ENCODE peak calls at places on chromosomes 2 and 18, in four cellular contexts. D is iris pigment epithelial cell, X is NCI-H1048, P is fibroblast of the conjunctiva. U is an unnamed sample.

GRCh38 chr18:74895686-74896085 is 298.0 kb downstream of the ZNF407 start:
- DNase-seq in X (no peak), D (peak), P (no peak), U (no peak)

GRCh38 chr18:79871026-79871390 is 73.3 kb downstream of the KCNG2 start:
- DNase-seq in D (no peak), P (no peak), X (no peak), U (no peak)

GRCh38 chr18:5238371-5238758 is 41.3 kb upstream of the AKAIN1 start:
- DNase-seq in D (peak), P (no peak), X (no peak), U (no peak)

GRCh38 chr2:9001229-9001628 is 2.3 kb downstream of the MBOAT2 start:
- DNase-seq in D (peak), X (no peak), P (no peak), U (no peak)

GRCh38 chr2:62196278-62196901 is 475 bp downstream of the B3GNT2 start:
- DNase-seq in D (no peak), X (no peak), P (no peak), U (no peak)

GRCh38 chr2:9895669-9896068 is 52.4 kb downstream of the TAF1B start:
- DNase-seq in D (no peak), X (no peak), P (no peak), U (no peak)

GRCh38 chr2:205148756-205149155 is 533.5 kb upstream of the NRP2 start:
- DNase-seq in P (peak), D (no peak), X (no peak), U (no peak)

GRCh38 chr2:3037196-3038194 is 340.1 kb downstream of the EIPR1 start:
- DNase-seq in X (no peak), P (no peak), D (no peak), U (no peak)

GRCh38 chr2:170307988-170308387 is 130.0 kb downstream of the MYO3B start:
- DNase-seq in D (no peak), P (no peak), X (no peak), U (no peak)

U was measured in AG09309.